ENCODE peak calls at places on chromosomes 1 and 21, in nine cellular contexts. A is SK-N-SH, C is mesothelial cell of epicardium, J is GM12864, B is BJ, W is tibial nerve, U is left lung, I is adrenal gland, G is endothelial cell. H is an unnamed sample.
A peak's percentile ranks its signal among the peaks of the same experiment; 100 is the strongest.

GRCh38 chr1:44012941-44013609 is 18.2 kb downstream of the SLC6A9 start:
- DNase-seq in B (no peak), G (no peak), C (no peak), I (no peak), J (no peak), A (no peak), U (no peak), W (no peak), H (no peak)

GRCh38 chr1:4752059-4752458 is 97.7 kb downstream of the AJAP1 start:
- DNase-seq in B (no peak), A (no peak), J (no peak), U (no peak), G (no peak), C (no peak), I (no peak), W (no peak), H (no peak)

GRCh38 chr1:20078711-20079110 is 8.7 kb downstream of the PLA2G5 start:
- DNase-seq in I (no peak), B (no peak), J (no peak), G (no peak), A (no peak), U (no peak), W (no peak), C (no peak), H (no peak)

GRCh38 chr1:243496173-243496553 is 240.3 kb downstream of the SDCCAG8 start:
- DNase-seq in B (no peak), U (peak; percentile 87), J (no peak), G (no peak), A (no peak), I (peak; percentile 28), C (no peak), W (no peak), H (no peak)

GRCh38 chr21:31862078-31862477 is 10.7 kb upstream of the HUNK start:
- DNase-seq in G (no peak), A (no peak), J (no peak), C (no peak), U (no peak), I (no peak), W (no peak), B (no peak), H (no peak)

GRCh38 chr1:86701731-86702130 is 2.6 kb upstream of the SH3GLB1 start:
- DNase-seq in J (no peak), A (no peak), U (no peak), B (no peak), W (no peak), C (no peak), I (no peak), G (no peak), H (no peak)

GRCh38 chr1:181141431-181141910 is 53.0 kb downstream of the IER5 start:
- DNase-seq in B (no peak), J (no peak), G (no peak), I (peak; percentile 47), W (no peak), A (no peak), U (peak; percentile 90), C (no peak), H (no peak)

GRCh38 chr1:165451696-165452095 is 6.8 kb upstream of the RXRG start:
- DNase-seq in A (no peak), G (no peak), J (no peak), B (no peak), W (no peak), U (no peak), I (no peak), C (no peak), H (no peak)

GRCh38 chr1:17215545-17215890 is 10.6 kb downstream of the PADI1 start:
- DNase-seq in G (no peak), C (no peak), B (no peak), U (no peak), J (no peak), W (no peak), I (no peak), A (no peak), H (no peak)

GRCh38 chr1:155648207-155649147 is 38.5 kb downstream of the MSTO1 start:
- DNase-seq in A (peak; percentile 20), W (no peak), J (no peak), B (peak; percentile 49), I (peak; percentile 40), G (peak; percentile 7), C (no peak), U (no peak), H (no peak)

GRCh38 chr1:153627797-153628626 is at the start of gene S100A1:
- DNase-seq in B (no peak), I (no peak), G (no peak), C (no peak), W (no peak), U (no peak), A (no peak), J (no peak), H (no peak)

GRCh38 chr1:83905315-83905907 is 93.5 kb downstream of the TTLL7 start:
- DNase-seq in W (no peak), U (no peak), J (no peak), B (no peak), I (no peak), C (no peak), G (peak; percentile 5), A (peak; percentile 7), H (no peak)

GRCh38 chr1:32652244-32652962 is 1.4 kb downstream of the RBBP4 start:
- DNase-seq in J (no peak), C (no peak), B (no peak), W (no peak), G (no peak), U (no peak), I (no peak), A (no peak), H (no peak)

GRCh38 chr21:44946254-44947041 is 6.6 kb downstream of the SLX9 start:
- DNase-seq in J (no peak), A (no peak), U (peak; percentile 68), I (no peak), G (no peak), W (no peak), C (no peak), B (no peak), H (no peak)

GRCh38 chr1:219074084-219074728 is 99.5 kb upstream of the LYPLAL1 start:
- DNase-seq in G (no peak), B (no peak), J (no peak), U (no peak), I (no peak), A (no peak), C (no peak), W (no peak), H (no peak)

GRCh38 chr1:221522440-221523050 is 219.3 kb downstream of the DUSP10 start:
- DNase-seq in G (no peak), C (no peak), I (no peak), J (no peak), U (no peak), B (no peak), A (no peak), W (no peak), H (no peak)

GRCh38 chr1:162130308-162130707 is 60.8 kb downstream of the NOS1AP start:
- DNase-seq in W (no peak), I (no peak), G (no peak), A (no peak), U (no peak), B (no peak), C (no peak), J (no peak), H (no peak)
- TF ChIP-seq CTCF in W (no peak), I (no peak), G (no peak), A (no peak), U (no peak), B (no peak), C (no peak), J (no peak), H (no peak)

GRCh38 chr1:190320952-190321351 is 156.7 kb downstream of the BRINP3 start:
- DNase-seq in I (no peak), G (peak; percentile 12), J (no peak), A (peak; percentile 3), C (no peak), W (no peak), U (no peak), B (no peak), H (no peak)
- TF ChIP-seq CTCF in I (no peak), G (no peak), J (no peak), A (peak; percentile 66), C (no peak), W (no peak), U (no peak), B (no peak), H (no peak)

GRCh38 chr1:234611153-234611798 is 1.3 kb upstream of the IRF2BP2 start:
- DNase-seq in W (no peak), A (peak; percentile 38), I (no peak), B (no peak), C (no peak), J (peak; percentile 77), G (no peak), U (no peak), H (no peak)

GRCh38 chr1:234611799-234612351 is 1.9 kb upstream of the IRF2BP2 start:
- DNase-seq in A (no peak), I (peak; percentile 65), B (no peak), G (no peak), U (no peak), C (no peak), W (peak; percentile 33), J (no peak), H (no peak)

GRCh38 chr1:234610061-234610581 is at the start of gene IRF2BP2:
- DNase-seq in A (peak; percentile 93), I (peak; percentile 85), W (peak; percentile 74), C (peak; percentile 73), U (peak; percentile 95), J (no peak), B (no peak), G (peak; percentile 84), H (no peak)

GRCh38 chr1:234609528-234610042 is 393 bp downstream of the IRF2BP2 start:
- DNase-seq in B (no peak), G (peak; percentile 15), A (peak; percentile 76), W (no peak), C (no peak), I (peak; percentile 33), U (peak; percentile 85), J (no peak), H (no peak)

GRCh38 chr1:234610582-234611152 is 689 bp upstream of the IRF2BP2 start:
- DNase-seq in C (peak; percentile 75), G (peak; percentile 81), J (peak; percentile 67), W (peak; percentile 93), U (peak; percentile 98), A (peak; percentile 92), B (peak; percentile 68), I (peak; percentile 96), H (peak; percentile 87)
- TF ChIP-seq CTCF in C (no peak), G (no peak), J (no peak), W (no peak), U (no peak), A (no peak), B (peak; percentile 19), I (no peak), H (no peak)

DNA sequence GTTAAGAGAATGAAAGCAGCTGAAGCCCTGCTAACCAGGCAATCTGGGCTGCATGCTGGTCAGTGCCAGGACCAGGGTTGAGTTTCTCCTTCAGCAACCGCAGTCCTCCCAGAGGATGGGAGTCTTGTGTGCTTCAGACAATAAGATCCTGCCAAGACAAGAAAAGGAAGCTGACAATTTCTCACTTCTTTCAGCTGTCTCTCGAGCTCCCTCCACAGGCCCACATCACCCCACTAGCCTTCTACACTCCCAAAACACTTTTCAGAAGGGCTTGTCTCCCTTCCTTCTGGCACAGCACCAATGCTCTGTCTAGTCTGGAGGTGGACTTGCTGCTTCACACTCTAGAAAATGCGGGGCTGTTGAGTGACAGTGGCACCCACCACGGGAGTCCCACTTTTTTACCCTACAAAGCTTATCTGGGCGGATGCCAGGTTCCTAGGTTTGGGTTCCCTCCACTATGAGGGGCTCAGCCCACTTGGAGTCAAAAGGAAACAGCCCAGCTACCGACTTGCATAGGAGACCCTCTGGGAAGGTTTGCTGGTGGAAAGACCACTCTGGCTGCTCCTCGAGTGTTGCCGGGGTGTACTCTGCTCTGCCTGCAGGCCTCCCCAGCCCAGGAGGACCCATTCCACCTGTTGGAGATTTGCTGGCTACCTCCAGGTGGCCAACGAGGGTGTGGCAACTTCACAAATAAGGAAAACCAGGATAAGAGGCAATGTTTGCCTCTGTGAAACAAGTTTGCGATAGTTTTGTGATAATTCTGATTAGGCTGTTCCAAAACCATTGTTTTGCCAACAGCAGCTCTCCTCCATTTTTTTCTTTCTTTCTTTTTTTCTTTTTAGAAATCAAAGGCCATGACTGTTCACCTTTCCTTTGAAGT is 68.9 kb downstream of the TENT5C start:
- DNase-seq in W (no peak), G (peak; percentile 15), C (no peak), B (no peak), A (no peak), U (no peak), J (no peak), I (no peak), H (no peak)
- TF ChIP-seq CTCF in W (no peak), G (no peak), C (no peak), B (peak; percentile 28), A (no peak), U (no peak), J (peak; percentile 85), I (no peak), H (no peak)

H was measured in omental fat pad.